ENCODE peak calls at places on chromosomes 11 and 22, in five cellular contexts. One of them, this sample, is unnamed.

GRCh38 chr22:46027219-46028068 is 50.5 kb upstream of the WNT7B start:
- DNase-seq in HepG2: peak
- DNase-seq in K562: peak
- DNase-seq in H1: no peak
- DNase-seq in HCT116: no peak
- DNase-seq in this sample: no peak

GRCh38 chr11:70517996-70518907 is 119.9 kb downstream of the CTTN start:
- DNase-seq in HepG2: no peak
- DNase-seq in K562: no peak
- DNase-seq in H1: no peak
- DNase-seq in HCT116: no peak
- DNase-seq in this sample: no peak

GRCh38 chr22:43917523-43917922 is 6.1 kb upstream of the PNPLA3 start:
- DNase-seq in HepG2: no peak
- DNase-seq in K562: no peak
- DNase-seq in H1: no peak
- DNase-seq in HCT116: no peak
- DNase-seq in this sample: no peak

GRCh38 chr11:107538821-107539220 is 26.7 kb downstream of the ALKBH8 start:
- DNase-seq in HepG2: no peak
- DNase-seq in K562: no peak
- DNase-seq in H1: no peak
- DNase-seq in HCT116: no peak
- DNase-seq in this sample: no peak

GRCh38 chr11:29773656-29774264 is 243.1 kb downstream of the KCNA4 start:
- DNase-seq in HepG2: no peak
- DNase-seq in K562: no peak
- DNase-seq in H1: no peak
- DNase-seq in HCT116: no peak
- DNase-seq in this sample: no peak

GRCh38 chr11:6992026-6992425 is 28.1 kb downstream of the ZNF214 start:
- DNase-seq in HepG2: no peak
- DNase-seq in K562: no peak
- DNase-seq in H1: no peak
- DNase-seq in HCT116: no peak
- DNase-seq in this sample: no peak

GRCh38 chr11:74462631-74463030 is 4.7 kb downstream of the KCNE3 start:
- DNase-seq in HepG2: no peak
- DNase-seq in K562: no peak
- DNase-seq in H1: no peak
- DNase-seq in HCT116: no peak
- DNase-seq in this sample: no peak

GRCh38 chr11:121870202-121871045 is 245.6 kb downstream of the BLID start:
- DNase-seq in HepG2: peak
- DNase-seq in K562: no peak
- DNase-seq in H1: no peak
- DNase-seq in HCT116: no peak
- DNase-seq in this sample: no peak

GRCh38 chr11:64759722-64760719 is at the start of gene PYGM:
- DNase-seq in HepG2: no peak
- DNase-seq in K562: peak
- DNase-seq in H1: peak
- DNase-seq in HCT116: no peak
- DNase-seq in this sample: no peak

GRCh38 chr11:115220881-115221280 is 283.3 kb downstream of the CADM1 start:
- DNase-seq in HepG2: no peak
- DNase-seq in K562: no peak
- DNase-seq in H1: no peak
- DNase-seq in HCT116: no peak
- DNase-seq in this sample: no peak

GRCh38 chr11:40337118-40337517 is 1122.3 kb downstream of the LRRC4C start:
- DNase-seq in HepG2: no peak
- DNase-seq in K562: no peak
- DNase-seq in H1: no peak
- DNase-seq in HCT116: no peak
- DNase-seq in this sample: no peak

GRCh38 chr11:122781378-122782040 is 56.8 kb upstream of the CRTAM start:
- DNase-seq in HepG2: peak
- DNase-seq in K562: peak
- DNase-seq in H1: peak
- DNase-seq in HCT116: peak
- DNase-seq in this sample: peak

GRCh38 chr11:8384199-8384821 is 120.6 kb upstream of the LMO1 start:
- DNase-seq in HepG2: no peak
- DNase-seq in K562: peak
- DNase-seq in H1: no peak
- DNase-seq in HCT116: no peak
- DNase-seq in this sample: no peak

GRCh38 chr11:118151421-118151820 is 1.2 kb downstream of the SCN4B start:
- DNase-seq in HepG2: no peak
- DNase-seq in K562: no peak
- DNase-seq in H1: no peak
- DNase-seq in HCT116: no peak
- DNase-seq in this sample: no peak

GRCh38 chr11:44381261-44381660 is 71.3 kb upstream of the ALX4 start:
- DNase-seq in HepG2: no peak
- DNase-seq in K562: no peak
- DNase-seq in H1: no peak
- DNase-seq in HCT116: no peak
- DNase-seq in this sample: no peak

GRCh38 chr11:83257638-83258229 is 28.4 kb downstream of the CCDC90B start:
- DNase-seq in HepG2: peak
- DNase-seq in K562: no peak
- DNase-seq in H1: no peak
- DNase-seq in HCT116: no peak
- DNase-seq in this sample: no peak

GRCh38 chr11:61955031-61955415 is 4.9 kb downstream of the BEST1 start:
- DNase-seq in HepG2: peak
- DNase-seq in K562: peak
- DNase-seq in H1: no peak
- DNase-seq in HCT116: no peak
- DNase-seq in this sample: no peak

GRCh38 chr22:24938741-24939341 is 7.7 kb downstream of the LHFPL7 start:
- DNase-seq in HepG2: peak
- DNase-seq in K562: peak
- DNase-seq in H1: peak
- DNase-seq in HCT116: no peak
- DNase-seq in this sample: peak

GRCh38 chr22:47783433-47784366 is 1021.2 kb downstream of the TBC1D22A start:
- DNase-seq in HepG2: no peak
- DNase-seq in K562: no peak
- DNase-seq in H1: peak
- DNase-seq in HCT116: no peak
- DNase-seq in this sample: no peak

GRCh38 chr11:80330302-80330701 is 889.5 kb upstream of the TENM4 start:
- DNase-seq in HepG2: no peak
- DNase-seq in K562: no peak
- DNase-seq in H1: no peak
- DNase-seq in HCT116: no peak
- DNase-seq in this sample: no peak

GRCh38 chr11:116072776-116073175 is 568.6 kb upstream of the CADM1 start:
- DNase-seq in HepG2: no peak
- DNase-seq in K562: peak
- DNase-seq in H1: peak
- DNase-seq in HCT116: no peak
- DNase-seq in this sample: no peak

GRCh38 chr22:44172370-44173108 is 8.2 kb upstream of the PARVG start:
- DNase-seq in HepG2: no peak
- DNase-seq in K562: peak
- DNase-seq in H1: no peak
- DNase-seq in HCT116: no peak
- DNase-seq in this sample: no peak

GRCh38 chr11:79263001-79263400 is 177.8 kb downstream of the TENM4 start:
- DNase-seq in HepG2: no peak
- DNase-seq in K562: no peak
- DNase-seq in H1: no peak
- DNase-seq in HCT116: no peak
- DNase-seq in this sample: no peak

GRCh38 chr11:119446434-119446833 is 23.5 kb upstream of the THY1 start:
- DNase-seq in HepG2: no peak
- DNase-seq in K562: no peak
- DNase-seq in H1: no peak
- DNase-seq in HCT116: no peak
- DNase-seq in this sample: no peak

GRCh38 chr11:126284829-126285228 is 1.9 kb downstream of the TIRAP start:
- DNase-seq in HepG2: peak
- DNase-seq in K562: peak
- DNase-seq in H1: no peak
- DNase-seq in HCT116: no peak
- DNase-seq in this sample: peak

GRCh38 chr11:126282361-126282741 is 542 bp upstream of the TIRAP start:
- DNase-seq in HepG2: peak
- DNase-seq in K562: no peak
- DNase-seq in H1: peak
- DNase-seq in HCT116: no peak
- DNase-seq in this sample: no peak

GRCh38 chr11:126281666-126282175 is 1.2 kb upstream of the TIRAP start:
- DNase-seq in HepG2: no peak
- DNase-seq in K562: no peak
- DNase-seq in H1: no peak
- DNase-seq in HCT116: no peak
- DNase-seq in this sample: no peak

GRCh38 chr11:126281245-126281644 is 1.6 kb upstream of the TIRAP start:
- DNase-seq in HepG2: no peak
- DNase-seq in K562: no peak
- DNase-seq in H1: no peak
- DNase-seq in HCT116: no peak
- DNase-seq in this sample: no peak

GRCh38 chr11:126282742-126283591 is at the start of gene TIRAP:
- DNase-seq in HepG2: peak
- DNase-seq in K562: peak
- DNase-seq in H1: peak
- DNase-seq in HCT116: no peak
- DNase-seq in this sample: no peak
- TF ChIP-seq POLR2AphosphoS5 in HepG2: peak
- TF ChIP-seq POLR2AphosphoS5 in K562: peak
- TF ChIP-seq POLR2AphosphoS5 in H1: peak
- TF ChIP-seq POLR2AphosphoS5 in HCT116: peak
- TF ChIP-seq POLR2AphosphoS5 in this sample: no peak

GRCh38 chr11:45666648-45667642 is 1.5 kb upstream of the CHST1 start:
- DNase-seq in HepG2: no peak
- DNase-seq in K562: no peak
- DNase-seq in H1: no peak
- DNase-seq in HCT116: no peak
- DNase-seq in this sample: no peak

GRCh38 chr11:45667929-45668680 is 2.7 kb upstream of the CHST1 start:
- DNase-seq in HepG2: no peak
- DNase-seq in K562: no peak
- DNase-seq in H1: no peak
- DNase-seq in HCT116: no peak
- DNase-seq in this sample: no peak

GRCh38 chr11:45664376-45665205 is 831 bp downstream of the CHST1 start:
- DNase-seq in HepG2: no peak
- DNase-seq in K562: no peak
- DNase-seq in H1: peak
- DNase-seq in HCT116: no peak
- DNase-seq in this sample: no peak

GRCh38 chr11:45665206-45665932 is at the start of gene CHST1:
- DNase-seq in HepG2: no peak
- DNase-seq in K562: no peak
- DNase-seq in H1: peak
- DNase-seq in HCT116: no peak
- DNase-seq in this sample: no peak

GRCh38 chr11:45665933-45666647 is 668 bp upstream of the CHST1 start:
- DNase-seq in HepG2: no peak
- DNase-seq in K562: no peak
- DNase-seq in H1: peak
- DNase-seq in HCT116: no peak
- DNase-seq in this sample: no peak
- H3K4me3 ChIP-seq in HepG2: no peak
- H3K4me3 ChIP-seq in K562: no peak
- H3K4me3 ChIP-seq in H1: no peak
- H3K4me3 ChIP-seq in HCT116: no peak
- H3K4me3 ChIP-seq in this sample: peak

GRCh38 chr22:48923165-48923875 is 904.4 kb downstream of the BRD1 start:
- DNase-seq in HepG2: no peak
- DNase-seq in K562: no peak
- DNase-seq in H1: peak
- DNase-seq in HCT116: no peak
- DNase-seq in this sample: no peak
- H3K9ac ChIP-seq in HepG2: no peak
- H3K9ac ChIP-seq in K562: no peak
- H3K9ac ChIP-seq in H1: no peak
- H3K9ac ChIP-seq in HCT116: no peak
- H3K9ac ChIP-seq in this sample: no peak

DNA sequence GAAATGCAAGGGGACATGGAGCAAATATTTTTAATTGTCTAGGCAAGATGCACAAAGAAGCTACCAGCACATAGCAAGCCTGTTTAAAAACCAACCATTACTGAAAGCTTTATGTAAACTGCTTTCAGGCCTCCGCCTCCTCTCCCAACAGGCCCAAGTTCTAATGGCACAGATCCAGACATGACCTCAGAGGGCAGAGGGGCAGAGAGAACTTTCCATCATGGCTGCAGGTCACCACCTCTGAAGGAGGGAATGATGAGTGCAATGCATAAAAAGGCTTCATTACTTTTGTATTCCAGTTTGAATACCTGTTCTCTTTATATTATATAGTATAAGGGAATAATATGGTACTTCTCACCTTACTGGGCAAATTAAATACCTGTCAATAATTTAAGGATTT is 15.2 kb downstream of the DDX17 start:
- DNase-seq in HepG2: peak
- DNase-seq in K562: no peak
- DNase-seq in H1: no peak
- DNase-seq in HCT116: no peak
- DNase-seq in this sample: no peak
- TF ChIP-seq POLR2AphosphoS5 in HepG2: no peak
- TF ChIP-seq POLR2AphosphoS5 in K562: peak
- TF ChIP-seq POLR2AphosphoS5 in H1: no peak
- TF ChIP-seq POLR2AphosphoS5 in HCT116: no peak
- TF ChIP-seq POLR2AphosphoS5 in this sample: no peak

This sample was measured in SK-N-MC.